ENCODE peak calls at places on chromosomes 7 and 10, in five cellular contexts. One of them, this sample, is unnamed.

GRCh38 chr7:85285502-85285901 is 98.6 kb upstream of the SEMA3D start:
- DNase-seq in cardiac muscle cell: no peak
- DNase-seq in tibial artery: no peak
- DNase-seq in SK-N-SH: no peak
- DNase-seq in uterus: no peak
- DNase-seq in this sample: no peak

GRCh38 chr10:110957603-110958002 is 38.2 kb downstream of the SHOC2 start:
- DNase-seq in uterus: no peak
- DNase-seq in tibial artery: no peak
- DNase-seq in SK-N-SH: no peak
- DNase-seq in cardiac muscle cell: no peak
- DNase-seq in this sample: no peak

GRCh38 chr10:4945706-4946348 is 17.4 kb upstream of the AKR1C1 start:
- DNase-seq in SK-N-SH: no peak
- DNase-seq in uterus: no peak
- DNase-seq in tibial artery: no peak
- DNase-seq in cardiac muscle cell: no peak
- DNase-seq in this sample: no peak

GRCh38 chr10:58362026-58362799 is 23.0 kb upstream of the TFAM start:
- DNase-seq in uterus: no peak
- DNase-seq in SK-N-SH: no peak
- DNase-seq in cardiac muscle cell: peak; percentile 45
- DNase-seq in tibial artery: no peak
- DNase-seq in this sample: no peak

GRCh38 chr7:20330797-20331230 is at the start of gene ITGB8:
- DNase-seq in SK-N-SH: peak; percentile 86
- DNase-seq in tibial artery: peak; percentile 71
- DNase-seq in uterus: no peak
- DNase-seq in cardiac muscle cell: no peak
- DNase-seq in this sample: no peak

GRCh38 chr10:1160561-1160961 is 104.4 kb downstream of the WDR37 start:
- DNase-seq in tibial artery: peak; percentile 25
- DNase-seq in cardiac muscle cell: no peak
- DNase-seq in uterus: no peak
- DNase-seq in SK-N-SH: no peak
- DNase-seq in this sample: no peak

GRCh38 chr7:66631471-66631870 is 2.8 kb downstream of the KCTD7 start:
- DNase-seq in uterus: no peak
- DNase-seq in SK-N-SH: no peak
- DNase-seq in tibial artery: no peak
- DNase-seq in cardiac muscle cell: peak; percentile 28
- DNase-seq in this sample: no peak

GRCh38 chr10:31947144-31947926 is 18.7 kb upstream of the ARHGAP12 start:
- DNase-seq in cardiac muscle cell: peak; percentile 94
- DNase-seq in tibial artery: no peak
- DNase-seq in uterus: peak; percentile 69
- DNase-seq in SK-N-SH: peak; percentile 50
- DNase-seq in this sample: peak; percentile 76

GRCh38 chr10:61189912-61190311 is 245.9 kb upstream of the RHOBTB1 start:
- DNase-seq in uterus: no peak
- DNase-seq in tibial artery: no peak
- DNase-seq in cardiac muscle cell: no peak
- DNase-seq in SK-N-SH: no peak
- DNase-seq in this sample: no peak

GRCh38 chr7:131501930-131502685 is 54.3 kb downstream of the PODXL start:
- DNase-seq in cardiac muscle cell: no peak
- DNase-seq in tibial artery: no peak
- DNase-seq in SK-N-SH: no peak
- DNase-seq in uterus: no peak
- DNase-seq in this sample: no peak

GRCh38 chr10:68212721-68213352 is 19.1 kb downstream of the ATOH7 start:
- DNase-seq in uterus: no peak
- DNase-seq in cardiac muscle cell: peak; percentile 69
- DNase-seq in tibial artery: no peak
- DNase-seq in SK-N-SH: peak; percentile 37
- DNase-seq in this sample: no peak

GRCh38 chr10:128950159-128950956 is 516.7 kb upstream of the MGMT start:
- DNase-seq in tibial artery: no peak
- DNase-seq in uterus: no peak
- DNase-seq in cardiac muscle cell: no peak
- DNase-seq in SK-N-SH: no peak
- DNase-seq in this sample: no peak

GRCh38 chr10:132326925-132327324 is 5.1 kb upstream of the LRRC27 start:
- DNase-seq in SK-N-SH: no peak
- DNase-seq in tibial artery: peak; percentile 16
- DNase-seq in cardiac muscle cell: no peak
- DNase-seq in uterus: no peak
- DNase-seq in this sample: no peak

GRCh38 chr7:33646992-33647391 is 258.3 kb upstream of the BMPER start:
- DNase-seq in tibial artery: no peak
- DNase-seq in SK-N-SH: no peak
- DNase-seq in uterus: no peak
- DNase-seq in cardiac muscle cell: no peak
- DNase-seq in this sample: no peak

GRCh38 chr7:29229056-29229455 is 34.5 kb downstream of the CHN2 start:
- DNase-seq in SK-N-SH: no peak
- DNase-seq in uterus: no peak
- DNase-seq in tibial artery: no peak
- DNase-seq in cardiac muscle cell: no peak
- DNase-seq in this sample: no peak

GRCh38 chr7:144391823-144392255 is 11.7 kb downstream of the NOBOX start:
- DNase-seq in uterus: peak; percentile 26
- DNase-seq in tibial artery: no peak
- DNase-seq in cardiac muscle cell: peak; percentile 79
- DNase-seq in SK-N-SH: peak; percentile 66
- DNase-seq in this sample: no peak

GRCh38 chr7:45157653-45158401 is at the start of gene RAMP3:
- DNase-seq in cardiac muscle cell: no peak
- DNase-seq in tibial artery: peak; percentile 59
- DNase-seq in SK-N-SH: peak; percentile 88
- DNase-seq in uterus: no peak
- DNase-seq in this sample: no peak

GRCh38 chr7:151742713-151743480 is 134.0 kb downstream of the PRKAG2 start:
- DNase-seq in uterus: no peak
- DNase-seq in SK-N-SH: no peak
- DNase-seq in tibial artery: no peak
- DNase-seq in cardiac muscle cell: no peak
- DNase-seq in this sample: no peak

GRCh38 chr10:80471009-80471408 is 16.9 kb downstream of the TSPAN14 start:
- DNase-seq in tibial artery: no peak
- DNase-seq in SK-N-SH: no peak
- DNase-seq in uterus: no peak
- DNase-seq in cardiac muscle cell: no peak
- DNase-seq in this sample: peak; percentile 87

GRCh38 chr7:28629216-28629848 is 217.0 kb downstream of the CREB5 start:
- DNase-seq in SK-N-SH: no peak
- DNase-seq in cardiac muscle cell: peak; percentile 9
- DNase-seq in tibial artery: no peak
- DNase-seq in uterus: no peak
- DNase-seq in this sample: no peak

GRCh38 chr7:80542398-80542797 is 30.5 kb upstream of the GNAT3 start:
- DNase-seq in SK-N-SH: no peak
- DNase-seq in uterus: no peak
- DNase-seq in cardiac muscle cell: peak; percentile 80
- DNase-seq in tibial artery: no peak
- DNase-seq in this sample: peak; percentile 88

GRCh38 chr7:70267381-70267780 is 669.1 kb downstream of the AUTS2 start:
- DNase-seq in tibial artery: no peak
- DNase-seq in uterus: no peak
- DNase-seq in SK-N-SH: peak; percentile 12
- DNase-seq in cardiac muscle cell: no peak
- DNase-seq in this sample: no peak

GRCh38 chr7:17408245-17408903 is 109.9 kb downstream of the AHR start:
- DNase-seq in tibial artery: no peak
- DNase-seq in SK-N-SH: no peak
- DNase-seq in cardiac muscle cell: peak; percentile 92
- DNase-seq in uterus: peak; percentile 26
- DNase-seq in this sample: peak; percentile 70

GRCh38 chr7:101927389-101928306 is 110.2 kb downstream of the CUX1 start:
- DNase-seq in cardiac muscle cell: peak; percentile 36
- DNase-seq in uterus: no peak
- DNase-seq in tibial artery: no peak
- DNase-seq in SK-N-SH: no peak
- DNase-seq in this sample: no peak

GRCh38 chr7:72182036-72182435 is 230.1 kb downstream of the CALN1 start:
- DNase-seq in tibial artery: no peak
- DNase-seq in uterus: no peak
- DNase-seq in SK-N-SH: no peak
- DNase-seq in cardiac muscle cell: no peak
- DNase-seq in this sample: no peak

GRCh38 chr7:72187179-72187578 is 225.0 kb downstream of the CALN1 start:
- DNase-seq in tibial artery: no peak
- DNase-seq in cardiac muscle cell: no peak
- DNase-seq in uterus: no peak
- DNase-seq in SK-N-SH: no peak
- DNase-seq in this sample: no peak

GRCh38 chr7:72183835-72184234 is 228.3 kb downstream of the CALN1 start:
- DNase-seq in uterus: no peak
- DNase-seq in SK-N-SH: peak; percentile 4
- DNase-seq in cardiac muscle cell: peak; percentile 0
- DNase-seq in tibial artery: no peak
- DNase-seq in this sample: no peak
- TF ChIP-seq CTCF in uterus: no peak
- TF ChIP-seq CTCF in SK-N-SH: peak; percentile 60
- TF ChIP-seq CTCF in cardiac muscle cell: no peak
- TF ChIP-seq CTCF in tibial artery: no peak
- TF ChIP-seq CTCF in this sample: peak; percentile 37

DNA sequence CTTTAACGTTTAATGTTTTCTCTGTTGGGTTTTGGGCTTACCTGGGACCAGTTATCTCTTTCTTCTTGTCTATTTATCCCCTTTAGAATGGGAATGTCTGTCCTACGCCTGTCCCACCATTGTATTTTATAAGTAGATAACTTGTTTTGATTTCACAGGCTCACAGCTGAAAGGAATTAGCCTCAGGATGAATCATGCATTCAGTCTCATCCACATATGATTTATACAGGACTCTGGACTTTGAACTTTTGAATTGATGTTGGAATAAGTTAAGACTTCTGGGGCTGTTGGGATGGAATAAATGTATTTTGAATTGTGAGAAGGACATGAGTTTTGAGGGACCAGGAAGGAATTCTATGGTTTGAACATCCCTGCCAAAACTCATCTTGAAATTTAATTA is 112.7 kb downstream of the AMPH start:
- DNase-seq in cardiac muscle cell: no peak
- DNase-seq in SK-N-SH: no peak
- DNase-seq in uterus: no peak
- DNase-seq in tibial artery: no peak
- DNase-seq in this sample: no peak
- H3K27me3 ChIP-seq in cardiac muscle cell: no peaks in the 10 kb centered on the region
- H3K27me3 ChIP-seq in SK-N-SH: no peaks in the 10 kb centered on the region
- H3K27me3 ChIP-seq in uterus: no peaks in the 10 kb centered on the region
- H3K27me3 ChIP-seq in tibial artery: no peaks in the 10 kb centered on the region
- H3K27me3 ChIP-seq in this sample: no peaks in the 10 kb centered on the region

GRCh38 chr10:78604286-78604685 is 464.5 kb upstream of the ZMIZ1 start:
- DNase-seq in uterus: peak; percentile 8
- DNase-seq in tibial artery: no peak
- DNase-seq in cardiac muscle cell: no peak
- DNase-seq in SK-N-SH: no peak
- DNase-seq in this sample: no peak

GRCh38 chr10:78600740-78601139 is 468.0 kb upstream of the ZMIZ1 start:
- DNase-seq in tibial artery: no peak
- DNase-seq in SK-N-SH: no peak
- DNase-seq in uterus: no peak
- DNase-seq in cardiac muscle cell: peak; percentile 42
- DNase-seq in this sample: peak; percentile 3

GRCh38 chr10:78600121-78600665 is 468.6 kb upstream of the ZMIZ1 start:
- DNase-seq in cardiac muscle cell: no peak
- DNase-seq in SK-N-SH: no peak
- DNase-seq in uterus: no peak
- DNase-seq in tibial artery: no peak
- DNase-seq in this sample: no peak

GRCh38 chr10:78604721-78605120 is 464.0 kb upstream of the ZMIZ1 start:
- DNase-seq in tibial artery: no peak
- DNase-seq in SK-N-SH: no peak
- DNase-seq in cardiac muscle cell: no peak
- DNase-seq in uterus: no peak
- DNase-seq in this sample: no peak

DNA sequence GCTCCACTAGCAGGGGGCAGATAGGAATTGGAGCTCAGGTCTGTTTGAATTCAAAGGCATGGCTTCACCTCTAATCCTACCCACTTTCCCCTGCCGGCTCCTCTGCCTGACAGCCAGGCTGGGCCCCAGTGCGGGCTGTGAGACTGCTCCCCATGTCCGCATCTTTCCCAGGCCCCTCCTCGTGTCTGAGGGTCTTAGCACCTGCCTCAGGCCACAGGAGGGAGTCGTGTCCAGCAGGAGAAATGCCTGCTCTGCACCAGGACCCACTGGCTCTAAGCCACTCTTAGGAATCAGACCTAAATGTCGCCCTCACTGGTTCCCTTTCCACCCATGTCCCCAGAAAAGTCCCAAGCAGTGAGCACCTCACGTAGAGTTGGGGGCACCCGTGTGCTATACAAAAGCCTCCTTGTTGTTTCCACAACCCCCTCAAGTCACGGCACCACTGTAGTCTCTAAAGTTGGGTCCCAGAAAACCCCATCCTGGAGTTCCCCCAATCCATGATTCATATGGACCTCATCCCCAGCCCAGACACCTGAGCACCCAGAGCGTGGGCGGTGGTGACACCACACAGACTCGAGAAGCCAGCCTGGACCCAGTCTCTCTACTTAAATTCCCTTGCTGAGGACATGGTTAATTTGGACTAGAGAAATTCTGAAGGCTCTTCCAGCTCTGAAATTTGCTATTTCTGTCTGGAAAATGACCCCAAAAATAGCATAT is 466.4 kb upstream of the ZMIZ1 start:
- DNase-seq in uterus: peak; percentile 10
- DNase-seq in cardiac muscle cell: no peak
- DNase-seq in SK-N-SH: no peak
- DNase-seq in tibial artery: no peak
- DNase-seq in this sample: no peak
- TF ChIP-seq CTCF in uterus: no peak
- TF ChIP-seq CTCF in cardiac muscle cell: no peak
- TF ChIP-seq CTCF in SK-N-SH: no peak
- TF ChIP-seq CTCF in tibial artery: no peak
- TF ChIP-seq CTCF in this sample: no peak

DNA sequence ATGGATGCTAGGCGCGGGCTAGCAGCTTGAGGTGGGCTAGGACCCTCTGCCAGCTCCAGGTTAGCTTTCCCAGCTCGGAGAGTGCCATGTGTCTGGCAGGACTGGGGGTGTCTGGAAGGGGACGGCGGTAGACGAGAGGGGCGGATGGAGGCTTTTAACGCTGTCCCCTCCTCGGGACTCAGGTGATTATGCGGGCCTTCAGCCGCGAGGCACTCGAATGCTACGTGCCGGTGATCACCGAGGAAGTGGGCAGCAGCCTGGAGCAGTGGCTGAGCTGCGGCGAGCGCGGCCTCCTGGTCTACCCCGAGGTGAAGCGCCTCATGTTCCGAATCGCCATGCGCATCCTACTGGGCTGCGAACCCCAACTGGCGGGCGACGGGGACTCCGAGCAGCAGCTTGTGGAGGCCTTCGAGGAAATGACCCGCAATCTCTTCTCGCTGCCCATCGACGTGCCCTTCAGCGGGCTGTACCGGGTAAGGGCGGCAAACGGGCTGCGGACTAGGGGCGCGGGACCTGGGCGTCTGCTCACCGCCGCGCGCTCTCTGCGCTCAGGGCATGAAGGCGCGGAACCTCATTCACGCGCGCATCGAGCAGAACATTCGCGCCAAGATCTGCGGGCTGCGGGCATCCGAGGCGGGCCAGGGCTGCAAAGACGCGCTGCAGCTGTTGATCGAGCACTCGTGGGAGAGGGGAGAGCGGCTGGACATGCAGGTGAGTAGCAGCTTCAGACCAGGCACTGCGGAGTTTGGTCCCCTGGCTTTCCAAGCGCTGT is 1.1 kb downstream of the CYP26A1 start:
- DNase-seq in SK-N-SH: peak; percentile 57
- DNase-seq in tibial artery: no peak
- DNase-seq in uterus: no peak
- DNase-seq in cardiac muscle cell: no peak
- DNase-seq in this sample: no peak
- H3K27me3 ChIP-seq in SK-N-SH: peaks cover 45% of the 10 kb centered on the region
- H3K27me3 ChIP-seq in tibial artery: peaks cover 57% of the 10 kb centered on the region
- H3K27me3 ChIP-seq in uterus: peaks cover 29% of the 10 kb centered on the region
- H3K27me3 ChIP-seq in cardiac muscle cell: peaks cover 69% of the 10 kb centered on the region
- H3K27me3 ChIP-seq in this sample: peaks cover 98% of the 10 kb centered on the region